ENCODE peak calls at places on chromosomes 7 and 10, in seven cellular contexts. G, U, T, C, E, R and F are unnamed samples. For H3K9me3, the result is how much of the 10 kb centered on the place peaks cover.

GRCh38 chr10:111758593-111758992 is 425.0 kb downstream of the GPAM start:
- DNase-seq in G (no peak), U (no peak), T (no peak), C (no peak), E (no peak), R (no peak), F (no peak)

GRCh38 chr10:49205206-49205605 is 17.0 kb upstream of the TMEM273 start:
- DNase-seq in G (no peak), U (no peak), T (no peak), C (no peak), E (no peak), R (no peak), F (no peak)

GRCh38 chr10:42941790-42942189 is 135.1 kb upstream of the RET start:
- DNase-seq in G (no peak), U (no peak), T (no peak), C (no peak), E (no peak), R (no peak), F (no peak)

GRCh38 chr10:7797582-7797981 is 9.6 kb downstream of the ATP5F1C start:
- DNase-seq in G (peak), U (peak), T (no peak), C (no peak), E (peak), R (peak), F (no peak)

GRCh38 chr10:132560248-132560731 is 22.7 kb downstream of the INPP5A start:
- DNase-seq in G (peak), U (no peak), T (no peak), C (no peak), E (no peak), R (no peak), F (no peak)

GRCh38 chr7:7668708-7669107 is 28.2 kb downstream of the UMAD1 start:
- DNase-seq in G (no peak), U (no peak), T (no peak), C (no peak), E (no peak), R (no peak), F (no peak)

GRCh38 chr10:8214587-8214986 is 160.1 kb downstream of the GATA3 start:
- DNase-seq in G (no peak), U (no peak), T (no peak), C (no peak), E (no peak), R (no peak), F (no peak)

GRCh38 chr7:16071246-16071857 is 350.0 kb downstream of the CRPPA start:
- DNase-seq in G (peak), U (no peak), T (no peak), C (peak), E (peak), R (no peak), F (no peak)

GRCh38 chr10:43943825-43944360 is 295.2 kb upstream of the ZNF32 start:
- DNase-seq in G (no peak), U (peak), T (no peak), C (no peak), E (no peak), R (no peak), F (no peak)

GRCh38 chr10:17074548-17074860 is 55.1 kb downstream of the CUBN start:
- DNase-seq in G (peak), U (no peak), T (no peak), C (no peak), E (no peak), R (no peak), F (no peak)

GRCh38 chr7:156816943-156817572 is 75.9 kb downstream of the LMBR1 start:
- DNase-seq in G (peak), U (no peak), T (no peak), C (no peak), E (no peak), R (no peak), F (no peak)

GRCh38 chr7:45573199-45573598 is 969 bp upstream of the ADCY1 start:
- DNase-seq in G (no peak), U (no peak), T (no peak), C (no peak), E (no peak), R (no peak), F (no peak)

GRCh38 chr7:6636741-6637543 is at the start of gene ZNF316:
- DNase-seq in G (peak), U (peak), T (peak), C (peak), E (peak), R (peak), F (peak)

GRCh38 chr10:130808686-130809085 is 502.8 kb downstream of the TCERG1L start:
- DNase-seq in G (no peak), U (no peak), T (no peak), C (no peak), E (no peak), R (no peak), F (no peak)

GRCh38 chr10:130809761-130810515 is 501.6 kb downstream of the TCERG1L start:
- DNase-seq in G (no peak), U (no peak), T (no peak), C (no peak), E (no peak), R (no peak), F (no peak)

GRCh38 chr10:130807721-130808120 is 503.8 kb downstream of the TCERG1L start:
- DNase-seq in G (no peak), U (no peak), T (no peak), C (no peak), E (no peak), R (no peak), F (no peak)

GRCh38 chr10:130808243-130808642 is 503.3 kb downstream of the TCERG1L start:
- DNase-seq in G (no peak), U (no peak), T (no peak), C (no peak), E (no peak), R (no peak), F (no peak)

DNA sequence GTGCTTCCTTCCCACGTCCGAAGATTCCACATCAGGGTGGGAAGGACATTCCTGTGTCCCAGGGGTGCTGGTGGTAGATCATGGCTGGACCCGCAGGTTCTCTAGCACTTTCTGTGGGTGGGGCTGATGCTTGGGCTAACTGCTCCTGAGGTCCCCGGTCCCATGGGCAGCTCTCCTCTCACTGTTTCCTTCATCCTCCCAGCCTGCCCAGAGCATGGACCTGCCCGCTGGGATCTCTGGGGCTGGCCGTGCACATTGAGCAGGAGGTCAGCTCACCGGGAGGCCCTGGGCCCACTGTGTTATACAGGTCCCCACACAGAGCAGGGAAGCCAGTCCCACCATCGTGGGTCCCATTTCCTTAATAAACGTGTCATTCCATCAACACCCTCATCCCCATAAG is 502.3 kb downstream of the TCERG1L start:
- DNase-seq in G (no peak), U (no peak), T (no peak), C (no peak), E (no peak), R (no peak), F (no peak)
- H3K9me3 ChIP-seq in G (under half), U (under half), T (under half), C (under half), E (under half), R (under half), F (under half)

GRCh38 chr7:101225650-101226049 is 7.7 kb downstream of the ZNHIT1 start:
- DNase-seq in G (no peak), U (no peak), T (no peak), C (no peak), E (no peak), R (no peak), F (no peak)

GRCh38 chr7:101218236-101219130 is 518 bp downstream of the ZNHIT1 start:
- DNase-seq in G (peak), U (no peak), T (no peak), C (no peak), E (no peak), R (no peak), F (no peak)

GRCh38 chr7:101220295-101220694 is 2.3 kb downstream of the ZNHIT1 start:
- DNase-seq in G (no peak), U (no peak), T (no peak), C (no peak), E (no peak), R (no peak), F (no peak)

GRCh38 chr7:101223528-101223927 is 5.6 kb downstream of the ZNHIT1 start:
- DNase-seq in G (no peak), U (no peak), T (no peak), C (no peak), E (no peak), R (no peak), F (no peak)

GRCh38 chr7:101222275-101222830 is 4.4 kb downstream of the ZNHIT1 start:
- DNase-seq in G (no peak), U (no peak), T (no peak), C (no peak), E (no peak), R (no peak), F (no peak)
- H3K9me3 ChIP-seq in G (under half), U (under half), T (under half), C (under half), E (under half), R (under half), F (under half)

DNA sequence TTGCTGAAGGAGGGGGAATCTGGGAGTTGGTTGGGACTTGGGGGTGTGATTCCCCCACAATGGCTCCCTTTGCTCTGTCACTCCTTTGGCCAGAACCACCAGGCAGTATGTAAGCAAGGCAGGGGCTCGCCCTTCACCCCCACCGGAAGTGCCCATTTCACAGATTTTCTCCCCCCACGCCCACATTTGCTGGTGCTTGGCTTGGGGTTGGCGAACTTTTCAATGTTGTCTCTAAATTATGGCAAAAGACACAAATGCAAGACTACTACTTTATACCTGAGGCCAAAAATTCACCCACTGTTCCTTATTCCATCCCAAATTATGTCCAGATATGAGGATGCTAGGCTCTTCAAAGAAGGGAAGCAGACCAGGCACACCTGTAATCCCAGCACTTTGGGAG is 24.5 kb downstream of the RBAK start:
- DNase-seq in G (no peak), U (no peak), T (no peak), C (no peak), E (no peak), R (no peak), F (no peak)
- H3K9me3 ChIP-seq in G (under half), U (half or more), T (half or more), C (half or more), E (under half), R (half or more), F (under half)

DNA sequence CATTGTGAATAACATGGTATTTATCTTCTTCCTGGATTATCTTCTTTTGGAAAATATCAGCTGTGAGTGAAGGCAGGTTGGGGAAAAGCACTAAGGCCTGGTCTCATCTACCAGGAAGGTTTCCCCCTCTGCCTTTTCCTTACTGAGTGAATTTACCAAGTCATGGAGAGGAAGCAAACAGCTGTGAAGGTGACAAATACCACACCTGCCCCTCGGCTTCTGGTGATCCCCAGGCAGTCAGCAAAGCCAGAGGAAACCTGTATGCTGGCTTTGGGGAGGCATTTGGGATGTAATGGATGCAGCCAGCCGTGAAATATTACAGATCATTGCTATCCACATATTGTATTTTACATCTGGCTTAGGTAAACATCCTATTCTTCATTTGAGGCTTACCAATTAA is 24.2 kb downstream of the POM121L12 start:
- DNase-seq in G (no peak), U (no peak), T (no peak), C (no peak), E (no peak), R (no peak), F (no peak)
- H3K9me3 ChIP-seq in G (under half), U (under half), T (under half), C (under half), E (under half), R (under half), F (under half)